ENCODE peak calls at places on chromosome 20, in seven cellular contexts. I is HFFc6, Y is T1000, E is HEK293T, T is hippocampal formation, U is ovary, D is T-helper 1 cell. K is an unnamed sample.

GRCh38 chr20:20480126-20480525 is 112.2 kb downstream of the INSM1 start:
- DNase-seq in I (no peak), Y (no peak), E (no peak), T (no peak), U (no peak), D (no peak), K (no peak)

GRCh38 chr20:63116412-63117106 is 99.4 kb downstream of the YTHDF1 start:
- DNase-seq in I (no peak), Y (no peak), E (peak), T (no peak), U (no peak), D (no peak), K (no peak)

GRCh38 chr20:57031867-57032355 is 234.5 kb downstream of the BMP7 start:
- DNase-seq in I (no peak), Y (no peak), E (no peak), T (no peak), U (no peak), D (no peak), K (no peak)

GRCh38 chr20:47701612-47702011 is 83.7 kb downstream of the SULF2 start:
- DNase-seq in I (no peak), Y (peak), E (no peak), T (no peak), U (no peak), D (no peak), K (no peak)

GRCh38 chr20:35135867-35136586 is 11.1 kb downstream of the EDEM2 start:
- DNase-seq in I (peak), Y (no peak), E (no peak), T (no peak), U (no peak), D (no peak), K (no peak)

GRCh38 chr20:60057123-60057865 is 99.1 kb downstream of the CDH26 start:
- DNase-seq in I (peak), Y (no peak), E (peak), T (peak), U (peak), D (peak), K (peak)

GRCh38 chr20:31673943-31674463 is 36.3 kb downstream of the COX4I2 start:
- DNase-seq in I (no peak), Y (no peak), E (no peak), T (no peak), U (no peak), D (no peak), K (no peak)

GRCh38 chr20:62058941-62059340 is 6.7 kb downstream of the TAF4 start:
- DNase-seq in I (no peak), Y (no peak), E (no peak), T (no peak), U (no peak), D (no peak), K (no peak)

GRCh38 chr20:55160996-55161395 is 685.6 kb downstream of the DOK5 start:
- DNase-seq in I (no peak), Y (peak), E (no peak), T (no peak), U (no peak), D (no peak), K (no peak)

GRCh38 chr20:57876163-57876562 is 166.3 kb upstream of the PMEPA1 start:
- DNase-seq in I (no peak), Y (no peak), E (no peak), T (no peak), U (no peak), D (no peak), K (no peak)

GRCh38 chr20:37396520-37397075 is 50.7 kb downstream of the SRC start:
- DNase-seq in I (no peak), Y (no peak), E (no peak), T (no peak), U (no peak), D (no peak), K (no peak)

GRCh38 chr20:31594558-31595379 is 10.3 kb upstream of the ID1 start:
- DNase-seq in I (no peak), Y (no peak), E (no peak), T (no peak), U (no peak), D (no peak), K (no peak)

GRCh38 chr20:48695738-48696137 is 132.1 kb downstream of the PREX1 start:
- DNase-seq in I (no peak), Y (no peak), E (no peak), T (no peak), U (no peak), D (no peak), K (no peak)

GRCh38 chr20:37541326-37541725 is 13.7 kb upstream of the BLCAP start:
- DNase-seq in I (no peak), Y (no peak), E (no peak), T (no peak), U (no peak), D (no peak), K (no peak)

GRCh38 chr20:10636326-10636818 is 37.4 kb downstream of the JAG1 start:
- DNase-seq in I (no peak), Y (no peak), E (no peak), T (no peak), U (no peak), D (no peak), K (no peak)

GRCh38 chr20:49395183-49395582 is 87.3 kb downstream of the KCNB1 start:
- DNase-seq in I (no peak), Y (no peak), E (no peak), T (no peak), U (no peak), D (no peak), K (no peak)

K was measured in HCT116.